ENCODE peak calls at places on chromosomes 1 and 21, in six cellular contexts. T is vagina, C is spleen, L is transverse colon, S is K562, V is prostate gland. W is an unnamed sample.

GRCh38 chr1:234627009-234627950 is 17.3 kb upstream of the IRF2BP2 start:
- DNase-seq in V (no peak), L (no peak), T (no peak), C (no peak), S (no peak), W (no peak)

GRCh38 chr1:6085666-6086065 is 40.0 kb downstream of the KCNAB2 start:
- DNase-seq in T (no peak), V (no peak), C (no peak), S (no peak), L (no peak), W (no peak)

GRCh38 chr1:234643111-234643849 is 33.3 kb upstream of the IRF2BP2 start:
- DNase-seq in C (no peak), L (peak; percentile 63), V (no peak), T (no peak), S (peak; percentile 25), W (no peak)

GRCh38 chr1:154840557-154841176 is 29.4 kb downstream of the KCNN3 start:
- DNase-seq in L (no peak), C (no peak), V (no peak), S (no peak), T (no peak), W (no peak)

GRCh38 chr1:20682571-20683236 is 21.5 kb upstream of the DDOST start:
- DNase-seq in L (peak; percentile 25), S (no peak), C (no peak), V (no peak), T (no peak), W (no peak)

GRCh38 chr1:95506736-95507404 is 272.9 kb downstream of the RWDD3 start:
- DNase-seq in T (no peak), C (no peak), L (no peak), S (no peak), V (no peak), W (no peak)

GRCh38 chr1:57551476-57551875 is 127.6 kb upstream of the DAB1 start:
- DNase-seq in L (no peak), V (no peak), C (no peak), S (no peak), T (no peak), W (no peak)

GRCh38 chr1:248884632-248885295 is 21.3 kb upstream of the PGBD2 start:
- DNase-seq in S (peak; percentile 72), T (no peak), L (no peak), C (no peak), V (no peak), W (no peak)

GRCh38 chr1:75233302-75233929 is 99.2 kb downstream of the LHX8 start:
- DNase-seq in L (no peak), V (no peak), T (no peak), S (peak; percentile 53), C (no peak), W (peak; percentile 8)

GRCh38 chr1:56000424-56000823 is 578.9 kb downstream of the PLPP3 start:
- DNase-seq in L (no peak), C (no peak), T (no peak), S (no peak), V (no peak), W (no peak)

GRCh38 chr1:58710190-58710589 is 10.3 kb upstream of the MYSM1 start:
- DNase-seq in L (no peak), V (no peak), S (no peak), T (no peak), C (no peak), W (no peak)

GRCh38 chr1:16017461-16018303 is at the start of gene HSPB7:
- DNase-seq in S (peak; percentile 77), L (peak; percentile 69), C (no peak), T (no peak), V (peak; percentile 36), W (no peak)

GRCh38 chr1:16012590-16013219 is 5.1 kb downstream of the HSPB7 start:
- DNase-seq in V (peak; percentile 54), S (peak; percentile 96), T (no peak), C (no peak), L (peak; percentile 66), W (no peak)

GRCh38 chr21:45410151-45410864 is 5.3 kb downstream of the COL18A1 start:
- DNase-seq in C (peak; percentile 58), V (no peak), T (no peak), S (peak; percentile 77), L (no peak), W (no peak)

DNA sequence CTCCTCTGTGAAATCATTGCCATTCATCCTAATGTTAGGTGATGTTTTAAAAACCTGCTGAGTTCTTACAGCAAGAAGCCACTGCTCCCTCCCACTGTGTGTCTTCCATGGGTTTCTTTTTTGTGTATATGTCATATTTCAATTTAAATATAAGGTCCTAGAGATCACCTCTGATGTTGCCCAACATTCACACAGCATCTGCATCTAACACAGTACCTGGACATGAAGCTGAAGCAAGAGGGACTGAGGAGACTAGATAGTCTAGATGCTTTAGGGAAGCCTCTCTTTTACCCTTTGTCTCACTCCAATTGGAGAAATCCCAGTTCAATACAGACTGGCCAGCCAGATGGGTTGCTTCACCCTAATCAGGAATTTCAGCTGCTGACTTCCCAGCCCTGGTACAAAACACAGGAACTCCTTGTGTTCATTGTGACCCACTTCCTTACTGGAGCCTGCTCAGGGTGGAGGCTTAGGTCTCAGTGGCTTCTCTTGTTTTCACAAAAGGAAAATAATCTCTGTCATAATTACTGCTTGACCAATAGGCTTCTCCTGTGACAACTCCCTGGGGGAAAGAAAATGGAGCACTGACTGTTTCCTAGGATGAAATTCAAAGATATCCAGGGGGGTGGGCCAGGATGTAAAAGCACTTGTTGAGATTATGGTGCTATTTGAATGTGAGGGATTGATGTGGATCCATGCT is 17.3 kb downstream of the BTG2 start:
- DNase-seq in C (no peak), V (no peak), T (no peak), S (no peak), L (peak; percentile 31), W (no peak)
- TF ChIP-seq POLR2AphosphoS5 in C (no peak), V (peak; percentile 2), T (peak; percentile 80), S (no peak), L (peak; percentile 72), W (no peak)

GRCh38 chr1:228082975-228083870 is 715 bp downstream of the ARF1 start:
- DNase-seq in S (peak; percentile 59), L (peak; percentile 59), V (peak; percentile 44), T (no peak), C (peak; percentile 96), W (no peak)

GRCh38 chr1:228084797-228085196 is 2.3 kb downstream of the ARF1 start:
- DNase-seq in V (no peak), S (peak; percentile 46), C (peak; percentile 47), L (no peak), T (no peak), W (no peak)

GRCh38 chr1:228084325-228084724 is 1.8 kb downstream of the ARF1 start:
- DNase-seq in C (no peak), V (no peak), T (no peak), L (no peak), S (peak; percentile 48), W (no peak)

GRCh38 chr1:228083871-228084278 is 1.4 kb downstream of the ARF1 start:
- DNase-seq in L (no peak), T (no peak), C (peak; percentile 84), V (no peak), S (peak; percentile 46), W (no peak)

GRCh38 chr1:228085287-228085926 is 2.9 kb downstream of the ARF1 start:
- DNase-seq in L (peak; percentile 50), S (peak; percentile 94), V (no peak), T (no peak), C (peak; percentile 66), W (no peak)
- H3K4me3 ChIP-seq in L (peak overlapping the region; percentile 91), S (peak overlapping the region; percentile 96), V (peak overlapping the region; percentile 100), T (peak overlapping the region; percentile 91), C (no peak overlapping the region), W (peak overlapping the region; percentile 87)

DNA sequence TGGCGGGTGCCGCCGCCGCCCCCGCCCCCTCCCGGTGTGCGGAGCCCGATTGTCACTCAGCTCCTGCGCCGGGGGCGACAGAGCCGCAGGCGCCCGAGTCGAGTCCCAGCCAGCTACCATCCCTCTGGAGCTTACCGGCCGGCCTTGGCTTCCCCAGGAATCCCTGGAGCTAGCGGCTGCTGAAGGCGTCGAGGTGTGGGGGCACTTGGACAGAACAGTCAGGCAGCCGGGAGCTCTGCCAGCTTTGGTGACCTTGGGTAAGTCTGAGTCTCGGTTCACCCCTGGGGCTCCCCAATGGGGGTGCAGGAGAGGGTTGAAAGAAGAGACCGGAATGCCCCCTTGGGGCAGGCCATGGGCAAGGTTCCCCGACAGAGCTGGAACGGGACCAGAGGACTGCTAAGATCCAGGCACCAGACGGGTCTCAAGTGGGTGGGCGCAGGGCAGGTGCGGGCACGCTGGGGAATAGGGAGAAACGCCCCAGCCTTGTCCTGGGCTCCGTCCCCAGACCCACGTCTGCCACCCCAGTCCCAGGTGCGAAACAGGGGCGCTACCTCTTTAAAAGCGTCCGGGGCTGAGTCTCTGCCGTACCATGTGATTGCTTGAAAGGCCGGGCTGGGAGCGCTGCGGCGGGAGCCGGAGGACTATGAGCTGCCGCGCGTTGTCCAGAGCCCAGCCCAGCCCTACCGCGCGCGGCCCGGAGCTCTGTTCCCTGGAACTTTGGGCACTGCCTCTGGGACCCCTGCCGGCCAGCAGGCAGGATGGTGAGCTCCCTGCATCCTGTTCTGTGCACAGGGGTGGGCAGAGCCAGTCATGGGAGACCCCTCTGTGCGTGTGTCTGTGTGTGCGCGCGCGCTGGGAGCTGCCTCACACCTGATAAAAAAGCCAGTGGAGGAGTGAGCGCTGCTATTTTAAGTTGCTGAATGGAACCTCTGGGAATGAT is at the start of gene ADORA1:
- DNase-seq in S (no peak), T (peak; percentile 85), L (peak; percentile 67), C (peak; percentile 76), V (peak; percentile 24), W (no peak)
- TF ChIP-seq POLR2AphosphoS5 in S (no peak), T (no peak), L (no peak), C (peak; percentile 33), V (no peak), W (no peak)

DNA sequence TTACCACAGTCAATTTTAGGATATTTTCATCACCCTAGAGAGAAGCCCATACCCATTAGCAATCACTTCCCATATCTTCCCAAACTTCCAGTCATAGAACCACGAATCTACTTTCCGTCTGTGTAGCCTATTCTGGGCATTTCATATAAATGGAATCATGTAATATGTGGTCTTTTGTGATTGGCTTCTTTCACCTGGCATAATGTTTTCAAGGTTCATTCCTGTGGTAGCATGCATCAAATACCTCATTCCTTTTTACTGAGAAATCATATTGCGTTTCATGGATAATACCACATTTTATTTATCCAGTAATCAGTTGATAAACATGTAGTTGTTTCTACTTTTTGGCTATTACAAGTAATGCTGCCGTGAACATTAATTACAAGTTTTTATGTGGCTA is 21.5 kb downstream of the DESI2 start:
- DNase-seq in C (no peak), L (no peak), T (no peak), V (no peak), S (no peak), W (no peak)
- H3K4me3 ChIP-seq in C (no peak overlapping the region), L (no peak overlapping the region), T (no peak overlapping the region), V (no peak overlapping the region), S (no peak overlapping the region), W (no peak overlapping the region)

GRCh38 chr21:33411949-33412430 is 8.8 kb downstream of the IFNGR2 start:
- DNase-seq in C (no peak), V (no peak), L (peak; percentile 68), T (no peak), S (no peak), W (no peak)
- TF ChIP-seq POLR2AphosphoS5 in C (no peak), V (no peak), L (peak; percentile 55), T (no peak), S (no peak), W (no peak)

GRCh38 chr1:160709715-160710114 is 1.9 kb downstream of the CD48 start:
- DNase-seq in T (no peak), S (no peak), C (no peak), V (no peak), L (no peak), W (no peak)
- H3K4me3 ChIP-seq in T (no peak overlapping the region), S (no peak overlapping the region), C (peak overlapping the region; percentile 42), V (no peak overlapping the region), L (peak overlapping the region; percentile 42), W (no peak overlapping the region)

W was measured in Panc1.